ENCODE peak calls at places on chromosome 1, in six cellular contexts. L is central memory CD4-positive, alpha-beta T cell; P is T1000; J is stimulated activated CD4-positive, alpha-beta T cell treated with anti-CD3 and anti-CD28 coated beads, Interleukin-1b, Interleukin-23, amount 100 ng/mL, for 24 hours; E is activated T-helper 1 cell treated with anti-CD3 and anti-CD28 coated beads, Interleukin-12 subunit alpha, Interleukin-12 subunit beta, Interleukin-2, Interleukin-4 antibody, amounts not matched to agents 30 ng/mL and 10 ng/mL and 1 ng/mL, durations not matched to agents 14 hours and 24 hours and 36 hours; F is MV-4-11. T is an unnamed sample.

GRCh38 chr1:4270651-4271337 is 370.7 kb upstream of the C1orf174 start:
- DNase-seq in E (no peak), L (no peak), P (no peak), J (no peak), F (no peak), T (no peak)

GRCh38 chr1:117366281-117366981 is 818 bp upstream of the MAN1A2 start:
- DNase-seq in P (peak), E (peak), L (peak), F (peak), J (peak), T (no peak)

GRCh38 chr1:160078392-160079195 is 2.7 kb upstream of the KCNJ9 start:
- DNase-seq in E (peak), F (peak), L (peak), P (no peak), J (peak), T (no peak)

GRCh38 chr1:93433407-93433961 is 14.4 kb upstream of the FNBP1L start:
- DNase-seq in F (no peak), E (no peak), L (no peak), P (no peak), J (no peak), T (no peak)

GRCh38 chr1:10960954-10961833 is 51.3 kb upstream of the TARDBP start:
- DNase-seq in E (peak), L (peak), F (peak), J (peak), P (no peak), T (peak)

GRCh38 chr1:149914545-149914944 is 3.1 kb downstream of the SV2A start:
- DNase-seq in F (no peak), L (no peak), E (no peak), J (no peak), P (no peak), T (no peak)

GRCh38 chr1:41673806-41674205 is 189.3 kb upstream of the EDN2 start:
- DNase-seq in L (peak), E (peak), P (no peak), J (no peak), F (peak), T (peak)

GRCh38 chr1:65253800-65254319 is 55.5 kb upstream of the DNAJC6 start:
- DNase-seq in E (no peak), J (no peak), F (no peak), L (no peak), P (no peak), T (no peak)

GRCh38 chr1:80358141-80358540 is 1351.6 kb upstream of the ADGRL4 start:
- DNase-seq in F (no peak), P (no peak), E (no peak), L (no peak), J (no peak), T (no peak)

GRCh38 chr1:77024500-77024899 is 157.2 kb downstream of the ST6GALNAC5 start:
- DNase-seq in E (no peak), P (no peak), J (no peak), F (no peak), L (no peak), T (no peak)

GRCh38 chr1:10105484-10105883 is 72.7 kb downstream of the UBE4B start:
- DNase-seq in E (no peak), J (no peak), F (no peak), P (no peak), L (no peak), T (no peak)

GRCh38 chr1:208907785-208908184 is 663.6 kb upstream of the PLXNA2 start:
- DNase-seq in P (no peak), E (no peak), F (no peak), L (no peak), J (no peak), T (no peak)

GRCh38 chr1:31505884-31506497 is 70.3 kb upstream of the TINAGL1 start:
- DNase-seq in F (peak), L (no peak), J (no peak), P (no peak), E (peak), T (peak)

GRCh38 chr1:91700332-91700731 is 185.6 kb downstream of the TGFBR3 start:
- DNase-seq in J (no peak), F (no peak), E (no peak), L (no peak), P (no peak), T (no peak)

GRCh38 chr1:2237773-2238172 is 9.7 kb downstream of the SKI start:
- DNase-seq in E (no peak), F (no peak), J (no peak), P (no peak), L (no peak), T (no peak)

GRCh38 chr1:15525043-15525958 is 1.3 kb upstream of the CASP9 start:
- DNase-seq in F (no peak), E (no peak), J (no peak), L (peak), P (no peak), T (peak)

GRCh38 chr1:20634594-20635084 is 1.4 kb downstream of the PINK1 start:
- DNase-seq in P (peak), F (peak), E (no peak), J (no peak), L (peak), T (peak)

GRCh38 chr1:40769815-40770214 is 13.8 kb upstream of the KCNQ4 start:
- DNase-seq in P (no peak), J (no peak), F (no peak), E (no peak), L (no peak), T (peak)

GRCh38 chr1:97930472-97930871 is 9.6 kb upstream of the DPYD start:
- DNase-seq in J (no peak), P (no peak), L (no peak), F (no peak), E (no peak), T (no peak)

GRCh38 chr1:90862782-90863181 is 145.7 kb upstream of the BARHL2 start:
- DNase-seq in P (no peak), J (no peak), F (peak), L (no peak), E (no peak), T (no peak)

GRCh38 chr1:62728963-62729362 is 40.8 kb upstream of the DOCK7 start:
- DNase-seq in L (no peak), J (no peak), F (no peak), P (no peak), E (no peak), T (no peak)

GRCh38 chr1:198449281-198449680 is 91.2 kb downstream of the ATP6V1G3 start:
- DNase-seq in L (no peak), J (no peak), F (no peak), P (no peak), E (no peak), T (no peak)

GRCh38 chr1:25559031-25559430 is 15.6 kb downstream of the LDLRAP1 start:
- DNase-seq in L (no peak), J (no peak), F (no peak), E (no peak), P (no peak), T (no peak)

GRCh38 chr1:173206816-173207595 is at the start of gene TNFSF4:
- DNase-seq in J (no peak), E (no peak), L (no peak), F (peak), P (no peak), T (peak)

GRCh38 chr1:153816283-153816904 is 41.2 kb downstream of the SLC27A3 start:
- DNase-seq in P (no peak), L (no peak), J (no peak), E (no peak), F (no peak), T (no peak)

GRCh38 chr1:43564617-43565348 is 34.1 kb downstream of the PTPRF start:
- DNase-seq in L (no peak), J (no peak), F (no peak), E (no peak), P (no peak), T (no peak)

GRCh38 chr1:85070972-85071492 is 22.7 kb upstream of the MCOLN3 start:
- DNase-seq in J (no peak), E (no peak), L (no peak), P (no peak), F (no peak), T (no peak)

GRCh38 chr1:67888208-67888607 is 54.9 kb upstream of the GNG12 start:
- DNase-seq in J (no peak), P (no peak), L (no peak), E (no peak), F (no peak), T (no peak)

GRCh38 chr1:95233321-95233736 is 681 bp upstream of the RWDD3 start:
- DNase-seq in J (no peak), E (no peak), P (no peak), F (no peak), L (no peak), T (no peak)

GRCh38 chr1:112714313-112715263 is 544 bp downstream of the PPM1J start:
- DNase-seq in J (no peak), E (no peak), F (no peak), L (no peak), P (no peak), T (no peak)

GRCh38 chr1:233238884-233239432 is 56.6 kb downstream of the PCNX2 start:
- DNase-seq in F (peak), J (no peak), E (no peak), P (no peak), L (no peak), T (no peak)

GRCh38 chr1:65997693-65998092 is 205.0 kb downstream of the PDE4B start:
- DNase-seq in F (no peak), J (no peak), E (no peak), P (no peak), L (no peak), T (no peak)

GRCh38 chr1:24294757-24295371 is 24.3 kb upstream of the GRHL3 start:
- DNase-seq in P (peak), L (no peak), E (no peak), F (no peak), J (no peak), T (no peak)

T was measured in Jurkat, Clone E6-1.